ENCODE peak calls at places on chromosomes 1 and 21, in nine cellular contexts. U, J, G, H, L, D, T, Y and F are unnamed samples.

GRCh38 chr1:151371340-151371739 is 1.2 kb downstream of the SELENBP1 start:
- DNase-seq in U (no peak), J (no peak), G (no peak), H (peak), L (no peak), D (no peak), T (no peak), Y (no peak), F (no peak)

GRCh38 chr1:158809261-158809660 is 21.9 kb upstream of the MNDA start:
- DNase-seq in U (no peak), J (no peak), G (no peak), H (no peak), L (no peak), D (no peak), T (no peak), Y (no peak), F (no peak)

GRCh38 chr1:174971902-174972301 is 27.8 kb upstream of the CACYBP start:
- DNase-seq in U (no peak), J (peak), G (no peak), H (no peak), L (no peak), D (no peak), T (no peak), Y (no peak), F (no peak)

GRCh38 chr1:12475158-12475934 is 142.7 kb downstream of the DHRS3 start:
- DNase-seq in U (no peak), J (peak), G (no peak), H (no peak), L (no peak), D (no peak), T (no peak), Y (no peak), F (no peak)

GRCh38 chr21:38505654-38506523 is 7.6 kb upstream of the ERG start:
- DNase-seq in U (no peak), J (peak), G (peak), H (peak), L (peak), D (no peak), T (peak), Y (peak), F (no peak)

GRCh38 chr1:86648255-86648654 is 56.1 kb upstream of the SH3GLB1 start:
- DNase-seq in U (no peak), J (no peak), G (peak), H (peak), L (no peak), D (no peak), T (peak), Y (no peak), F (peak)

GRCh38 chr1:44089371-44090070 is 29.1 kb upstream of the KLF17 start:
- DNase-seq in U (no peak), J (no peak), G (no peak), H (peak), L (no peak), D (no peak), T (no peak), Y (no peak), F (no peak)

GRCh38 chr1:23619299-23620188 is 60.2 kb upstream of the ID3 start:
- DNase-seq in U (peak), J (peak), G (peak), H (peak), L (peak), D (no peak), T (peak), Y (no peak), F (no peak)

GRCh38 chr1:199394856-199395255 is 632.7 kb upstream of the NR5A2 start:
- DNase-seq in U (no peak), J (no peak), G (no peak), H (peak), L (no peak), D (no peak), T (no peak), Y (no peak), F (no peak)

GRCh38 chr1:77438239-77438913 is 156.6 kb downstream of the AK5 start:
- DNase-seq in U (no peak), J (peak), G (no peak), H (peak), L (no peak), D (no peak), T (no peak), Y (no peak), F (peak)

GRCh38 chr1:21530368-21531016 is 21.3 kb downstream of the ALPL start:
- DNase-seq in U (no peak), J (no peak), G (no peak), H (no peak), L (no peak), D (no peak), T (no peak), Y (no peak), F (no peak)

GRCh38 chr1:41687007-41687406 is 202.5 kb upstream of the EDN2 start:
- DNase-seq in U (no peak), J (no peak), G (no peak), H (no peak), L (no peak), D (no peak), T (no peak), Y (no peak), F (no peak)

GRCh38 chr1:234619794-234620247 is 9.8 kb upstream of the IRF2BP2 start:
- DNase-seq in U (no peak), J (peak), G (no peak), H (peak), L (no peak), D (no peak), T (peak), Y (peak), F (no peak)

GRCh38 chr1:152047607-152047953 is 10.8 kb upstream of the S100A11 start:
- DNase-seq in U (no peak), J (peak), G (no peak), H (no peak), L (no peak), D (no peak), T (no peak), Y (no peak), F (no peak)